ENCODE peak calls at places on chromosomes 4 and X, in eight cellular contexts. V is H54; L is DMS 273 treated with DMSO at 0.1 percent for 48 hours; G is GM10248; F is NCI-H748 treated with DMSO at 0.1 percent for 48 hours; E is caudate nucleus; D is T-helper 9 cell; O is stimulated activated CD8-positive, alpha-beta memory T cell treated with anti-CD3 and anti-CD28 coated beads, Interleukin-15, amount 100 ng/mL, for 4 hours. J is an unnamed sample.
A peak's percentile ranks its signal among the peaks of the same experiment; 100 is the strongest.

GRCh38 chr4:8332891-8333331 is 63.4 kb downstream of the HTRA3 start:
- DNase-seq in D (no peak), F (no peak), L (no peak), G (no peak), O (no peak), E (no peak), V (no peak), J (no peak)

GRCh38 chr4:39587881-39588280 is 50.8 kb downstream of the SMIM14 start:
- DNase-seq in E (no peak), G (no peak), D (no peak), O (no peak), V (no peak), F (no peak), L (no peak), J (no peak)

GRCh38 chrX:149567621-149568417 is 18.1 kb upstream of the HSFX3 start:
- DNase-seq in O (no peak), L (no peak), V (no peak), E (no peak), F (no peak), D (no peak), G (no peak), J (no peak)

GRCh38 chrX:151754042-151754419 is 19.5 kb downstream of the CNGA2 start:
- DNase-seq in L (peak; percentile 21), E (no peak), D (no peak), O (no peak), F (no peak), G (no peak), V (peak; percentile 33), J (no peak)

GRCh38 chr4:37873383-37873782 is 17.5 kb upstream of the TBC1D1 start:
- DNase-seq in G (no peak), E (no peak), O (no peak), V (no peak), L (no peak), F (no peak), D (no peak), J (no peak)

GRCh38 chr4:164413743-164414142 is 340.2 kb upstream of the SMIM31 start:
- DNase-seq in F (no peak), O (no peak), G (no peak), E (no peak), V (no peak), D (no peak), L (no peak), J (no peak)

GRCh38 chr4:126775485-126776106 is 857.2 kb upstream of the INTU start:
- DNase-seq in F (no peak), E (no peak), O (no peak), G (no peak), D (no peak), L (no peak), V (no peak), J (no peak)

GRCh38 chr4:169658970-169659735 is 38.8 kb downstream of the CLCN3 start:
- DNase-seq in F (no peak), G (no peak), D (no peak), L (no peak), V (no peak), E (no peak), O (no peak), J (no peak)

GRCh38 chrX:154019633-154020499 is at the start of gene IRAK1:
- DNase-seq in V (peak; percentile 70), G (peak; percentile 80), L (no peak), O (no peak), F (no peak), D (peak; percentile 47), E (no peak), J (peak; percentile 50)

GRCh38 chr4:95761871-95762270 is 78.0 kb upstream of the PDHA2 start:
- DNase-seq in E (no peak), L (no peak), D (no peak), O (no peak), G (no peak), F (no peak), V (no peak), J (no peak)

GRCh38 chr4:35494955-35495354 is 749.4 kb downstream of the ARAP2 start:
- DNase-seq in E (no peak), O (no peak), L (no peak), V (no peak), G (no peak), D (no peak), F (no peak), J (no peak)

GRCh38 chr4:143313996-143314395 is 22.7 kb upstream of the GAB1 start:
- DNase-seq in O (no peak), E (no peak), V (no peak), G (no peak), L (no peak), D (no peak), F (no peak), J (no peak)

GRCh38 chr4:102263024-102263787 is 82.1 kb downstream of the SLC39A8 start:
- DNase-seq in D (no peak), V (peak; percentile 17), E (no peak), L (peak; percentile 40), G (peak; percentile 42), F (peak; percentile 63), O (no peak), J (peak; percentile 26)

GRCh38 chr4:53529025-53529424 is 62.3 kb downstream of the LNX1 start:
- DNase-seq in L (no peak), D (no peak), G (no peak), E (no peak), F (no peak), O (no peak), V (no peak), J (no peak)

GRCh38 chr4:83358410-83358809 is 23.8 kb upstream of the HPSE start:
- DNase-seq in F (no peak), O (no peak), L (no peak), V (peak; percentile 35), D (no peak), E (no peak), G (no peak), J (no peak)

GRCh38 chr4:71404049-71404448 is 65.2 kb downstream of the SLC4A4 start:
- DNase-seq in L (no peak), G (no peak), F (no peak), O (no peak), D (no peak), V (no peak), E (no peak), J (no peak)

GRCh38 chr4:119510750-119511149 is 117.9 kb downstream of the PDE5A start:
- DNase-seq in V (no peak), F (no peak), O (no peak), E (no peak), G (no peak), D (no peak), L (no peak), J (no peak)

GRCh38 chrX:46554942-46555341 is 9.7 kb upstream of the ZNF674 start:
- DNase-seq in V (no peak), G (no peak), E (no peak), L (no peak), D (no peak), O (no peak), F (no peak), J (no peak)

GRCh38 chr4:86380176-86380724 is 20.4 kb upstream of the MAPK10 start:
- DNase-seq in E (no peak), G (no peak), F (peak; percentile 83), L (no peak), O (no peak), V (no peak), D (no peak), J (peak; percentile 8)

GRCh38 chrX:149495573-149496071 is 9.5 kb downstream of the IDS start:
- DNase-seq in D (no peak), G (no peak), L (no peak), V (peak; percentile 40), F (no peak), O (no peak), E (no peak), J (no peak)

GRCh38 chr4:113499696-113500095 is 261.8 kb downstream of the CAMK2D start:
- DNase-seq in G (no peak), E (no peak), O (no peak), D (no peak), V (peak; percentile 3), F (no peak), L (no peak), J (no peak)

GRCh38 chrX:41010188-41010846 is 74.9 kb upstream of the USP9X start:
- DNase-seq in V (peak; percentile 13), E (peak; percentile 8), O (peak; percentile 10), D (peak; percentile 1), G (peak; percentile 48), F (no peak), L (peak; percentile 49), J (no peak)

GRCh38 chr4:94127707-94128328 is 79.8 kb upstream of the SMARCAD1 start:
- DNase-seq in D (no peak), V (no peak), F (no peak), G (peak; percentile 28), L (no peak), E (no peak), O (no peak), J (no peak)

GRCh38 chr4:75255261-75255660 is 258.9 kb downstream of the RCHY1 start:
- DNase-seq in E (no peak), V (no peak), O (no peak), L (no peak), F (no peak), D (no peak), G (no peak), J (no peak)

J was measured in HuH-7.5.